ENCODE peak calls at places on chromosomes 4 and X, in four cellular contexts. A is GM13977, R is endothelial cell, Z is AG09319. P is an unnamed sample.

GRCh38 chr4:53748328-53748772 is 157.1 kb upstream of the LNX1 start:
- DNase-seq in A (peak), R (no peak), Z (no peak), P (no peak)

GRCh38 chr4:3756343-3757059 is 9.7 kb upstream of the ADRA2C start:
- DNase-seq in A (no peak), R (no peak), Z (no peak), P (no peak)

GRCh38 chr4:145154573-145154972 is 25.8 kb downstream of the OTUD4 start:
- DNase-seq in R (peak), A (peak), Z (no peak), P (peak)

GRCh38 chrX:3299626-3300025 is 46.8 kb downstream of the MXRA5 start:
- DNase-seq in R (no peak), A (no peak), Z (peak), P (peak)

GRCh38 chr4:3290889-3291321 is 1.9 kb upstream of the RGS12 start:
- DNase-seq in A (no peak), R (no peak), Z (no peak), P (no peak)

GRCh38 chr4:113457886-113458285 is 303.7 kb downstream of the CAMK2D start:
- DNase-seq in Z (no peak), A (no peak), R (no peak), P (no peak)

GRCh38 chr4:139599594-139600374 is 43.8 kb upstream of the SETD7 start:
- DNase-seq in R (no peak), Z (no peak), A (no peak), P (no peak)

GRCh38 chr4:184648220-184649025 is 824 bp downstream of the CASP3 start:
- DNase-seq in Z (no peak), A (peak), R (peak), P (peak)

GRCh38 chrX:38807873-38808272 is 6.6 kb downstream of the MID1IP1 start:
- DNase-seq in Z (no peak), A (no peak), R (no peak), P (peak)

GRCh38 chr4:10054571-10055041 is 33.3 kb upstream of the SLC2A9 start:
- DNase-seq in A (no peak), R (no peak), Z (no peak), P (no peak)

GRCh38 chr4:37885496-37885895 is 5.4 kb upstream of the TBC1D1 start:
- DNase-seq in R (no peak), Z (no peak), A (no peak), P (peak)

GRCh38 chr4:127400736-127401346 is 231.9 kb upstream of the INTU start:
- DNase-seq in R (peak), A (peak), Z (peak), P (peak)

GRCh38 chrX:5916945-5917344 is 311.7 kb downstream of the NLGN4X start:
- DNase-seq in R (no peak), A (no peak), Z (no peak), P (no peak)

GRCh38 chrX:112642349-112642748 is 37.4 kb downstream of the LHFPL1 start:
- DNase-seq in A (peak), Z (no peak), R (peak), P (peak)

GRCh38 chr4:79831119-79831528 is 241.9 kb downstream of the ANTXR2 start:
- DNase-seq in A (no peak), Z (no peak), R (no peak), P (no peak)

GRCh38 chr4:25351777-25352421 is 25.2 kb upstream of the ANAPC4 start:
- DNase-seq in R (no peak), Z (no peak), A (no peak), P (peak)

GRCh38 chrX:132986556-132986955 is 28.1 kb upstream of the HS6ST2 start:
- DNase-seq in Z (no peak), R (no peak), A (no peak), P (no peak)
- TF ChIP-seq CTCF in Z (no peak), R (no peak), A (no peak), P (no peak)

GRCh38 chr4:138494931-138495330 is 252.8 kb upstream of the SLC7A11 start:
- DNase-seq in Z (peak), R (peak), A (no peak), P (peak)
- TF ChIP-seq CTCF in Z (peak), R (no peak), A (peak), P (no peak)

GRCh38 chrX:34917146-34917545 is 25.4 kb upstream of the FAM47B start:
- DNase-seq in R (no peak), Z (no peak), A (no peak), P (peak)

GRCh38 chrX:34915463-34916225 is 27.0 kb upstream of the FAM47B start:
- DNase-seq in A (no peak), R (no peak), Z (no peak), P (no peak)

GRCh38 chrX:34918091-34918736 is 24.4 kb upstream of the FAM47B start:
- DNase-seq in R (no peak), Z (no peak), A (no peak), P (peak)

GRCh38 chrX:34918856-34919255 is 23.7 kb upstream of the FAM47B start:
- DNase-seq in A (no peak), R (peak), Z (peak), P (peak)
- TF ChIP-seq CTCF in A (no peak), R (peak), Z (peak), P (peak)

DNA sequence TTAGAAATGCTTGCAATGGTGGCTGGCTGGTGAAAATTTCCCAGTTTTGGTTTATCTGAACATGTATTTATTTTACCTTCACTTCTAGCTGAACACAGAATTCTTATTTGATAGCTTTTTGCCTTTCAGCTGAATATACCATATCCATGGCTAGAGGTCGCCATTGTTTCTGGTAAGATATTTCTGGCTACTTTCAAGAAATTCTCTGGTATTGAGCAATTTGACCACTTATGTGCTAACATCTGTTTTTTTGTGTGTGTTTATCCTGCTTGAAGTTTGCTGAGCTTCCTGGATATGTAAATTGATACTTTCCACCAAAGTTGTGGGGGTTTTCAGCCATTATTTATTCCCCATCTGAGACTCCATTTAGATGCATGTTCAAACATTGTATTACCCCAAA is 75.4 kb downstream of the FBXW7 start:
- DNase-seq in A (peak), R (no peak), Z (peak), P (peak)
- TF ChIP-seq CTCF in A (peak), R (no peak), Z (peak), P (peak)

GRCh38 chr4:74166823-74167222 is 8.9 kb downstream of the MTHFD2L start:
- DNase-seq in Z (no peak), R (no peak), A (no peak), P (no peak)
- TF ChIP-seq CTCF in Z (no peak), R (no peak), A (no peak), P (no peak)

GRCh38 chr4:40202474-40202873 is 5.6 kb downstream of the RHOH start:
- DNase-seq in R (no peak), Z (no peak), A (no peak), P (no peak)
- TF ChIP-seq CTCF in R (no peak), Z (no peak), A (no peak), P (no peak)

GRCh38 chr4:156729416-156729815 is 242.2 kb downstream of the PDGFC start:
- DNase-seq in Z (no peak), A (no peak), R (no peak), P (no peak)

GRCh38 chr4:156734965-156735895 is 236.4 kb downstream of the PDGFC start:
- DNase-seq in R (no peak), Z (no peak), A (no peak), P (no peak)

GRCh38 chr4:156733582-156733981 is 238.0 kb downstream of the PDGFC start:
- DNase-seq in Z (no peak), R (no peak), A (no peak), P (no peak)

GRCh38 chr4:156732634-156733033 is 239.0 kb downstream of the PDGFC start:
- DNase-seq in A (no peak), Z (no peak), R (no peak), P (no peak)
- TF ChIP-seq CTCF in A (no peak), Z (no peak), R (no peak), P (no peak)

DNA sequence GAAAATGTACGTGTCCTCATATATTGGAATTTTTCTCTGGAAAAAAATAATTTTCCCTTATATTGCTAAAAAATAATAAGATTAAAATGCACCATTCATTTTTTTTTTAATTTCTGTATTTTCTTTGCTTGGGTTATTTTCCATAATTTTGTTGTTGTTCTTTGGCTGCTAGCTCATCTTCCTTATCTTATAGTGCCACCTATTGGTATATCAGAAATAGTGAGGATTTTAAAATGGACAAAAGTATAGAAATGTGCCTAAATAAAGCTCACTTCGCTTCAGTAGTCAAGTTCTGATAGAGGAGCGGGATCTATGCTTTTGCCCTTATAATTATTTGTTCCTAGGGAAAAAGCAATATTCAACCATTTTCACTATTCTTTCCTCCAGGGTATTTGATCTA is 134.8 kb downstream of the NAP1L3 start:
- DNase-seq in R (no peak), A (peak), Z (no peak), P (no peak)
- TF ChIP-seq CTCF in R (peak), A (peak), Z (peak), P (peak)

GRCh38 chr4:98671131-98671530 is 12.7 kb upstream of the TSPAN5 start:
- DNase-seq in Z (no peak), R (no peak), A (no peak), P (no peak)

GRCh38 chr4:98673978-98674377 is 15.6 kb upstream of the TSPAN5 start:
- DNase-seq in R (no peak), Z (no peak), A (no peak), P (peak)

GRCh38 chr4:98674404-98675173 is 16.2 kb upstream of the TSPAN5 start:
- DNase-seq in Z (no peak), R (no peak), A (no peak), P (peak)

GRCh38 chr4:98673282-98673644 is 14.9 kb upstream of the TSPAN5 start:
- DNase-seq in A (no peak), R (no peak), Z (no peak), P (no peak)

DNA sequence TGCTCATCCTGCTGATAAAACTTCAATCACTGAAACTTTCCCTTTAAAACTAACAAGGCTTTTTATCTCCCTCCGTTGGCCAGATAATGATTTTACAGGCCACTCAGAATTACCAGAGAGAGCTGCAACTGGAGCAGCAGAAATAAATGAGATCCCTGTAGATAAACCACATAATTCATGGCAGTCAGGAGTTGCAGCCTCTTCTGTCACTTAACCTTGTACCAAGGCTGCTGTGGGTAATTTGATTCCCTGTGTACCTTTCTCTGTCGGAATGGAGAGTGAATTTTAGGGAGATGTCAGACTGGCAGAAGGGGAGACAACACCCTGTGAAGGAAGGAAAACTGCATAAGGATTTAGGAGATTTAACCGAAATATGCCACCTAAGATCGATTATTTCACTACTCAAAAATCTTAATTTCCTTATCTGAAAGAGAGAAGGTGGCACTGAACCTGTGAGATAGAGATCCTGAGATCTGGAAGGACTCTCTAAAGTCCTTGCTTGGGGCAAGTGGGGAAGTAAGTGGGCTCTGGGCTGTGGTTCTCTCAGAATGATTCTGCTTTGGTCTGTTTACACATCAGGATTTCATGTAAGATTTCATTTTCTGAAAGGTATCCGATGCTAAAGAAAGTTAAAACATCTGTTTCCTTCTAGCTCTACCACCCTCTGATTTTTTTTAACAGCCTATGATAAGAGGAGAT is 14.3 kb upstream of the TSPAN5 start:
- DNase-seq in A (no peak), Z (no peak), R (no peak), P (peak)
- TF ChIP-seq CTCF in A (no peak), Z (no peak), R (no peak), P (no peak)

GRCh38 chrX:80229626-80230025 is 190.6 kb upstream of the TENT5D start:
- DNase-seq in Z (no peak), A (no peak), R (no peak), P (no peak)

GRCh38 chrX:80223922-80224579 is 196.2 kb upstream of the TENT5D start:
- DNase-seq in R (no peak), A (no peak), Z (no peak), P (no peak)
- TF ChIP-seq CTCF in R (no peak), A (no peak), Z (no peak), P (no peak)

P was measured in fibroblast of villous mesenchyme.